ENCODE peak calls at places on chromosomes 2 and 18, in four cellular contexts. M, W, I and Q are unnamed samples.

GRCh38 chr18:49321271-49321670 is 139.2 kb downstream of the DYM start:
- DNase-seq in M (no peak), W (no peak), I (no peak), Q (no peak)

GRCh38 chr2:231168460-231169139 is 29.8 kb upstream of the ARMC9 start:
- DNase-seq in M (no peak), W (no peak), I (no peak), Q (no peak)

GRCh38 chr2:203682688-203683130 is 23.7 kb upstream of the CD28 start:
- DNase-seq in M (no peak), W (no peak), I (no peak), Q (no peak)

GRCh38 chr2:217935245-217935879 is 67.4 kb downstream of the TNS1 start:
- DNase-seq in M (no peak), W (no peak), I (no peak), Q (peak)

GRCh38 chr2:108616731-108617161 is 82.5 kb downstream of the LIMS1 start:
- DNase-seq in M (no peak), W (no peak), I (no peak), Q (no peak)

GRCh38 chr2:100903534-100904258 is 83.8 kb downstream of the NPAS2 start:
- DNase-seq in M (no peak), W (no peak), I (no peak), Q (no peak)

GRCh38 chr2:112640800-112641675 is 4.7 kb upstream of the SLC20A1 start:
- DNase-seq in M (no peak), W (no peak), I (no peak), Q (no peak)

GRCh38 chr2:46771309-46771708 is 144.3 kb downstream of the MCFD2 start:
- DNase-seq in M (no peak), W (no peak), I (no peak), Q (no peak)

GRCh38 chr18:36772339-36772738 is 56.5 kb downstream of the TPGS2 start:
- DNase-seq in M (no peak), W (no peak), I (no peak), Q (no peak)

GRCh38 chr2:165348441-165348840 is 109.2 kb downstream of the SCN2A start:
- DNase-seq in M (no peak), W (no peak), I (no peak), Q (no peak)

GRCh38 chr2:202944403-202944802 is 32.3 kb downstream of the CARF start:
- DNase-seq in M (no peak), W (no peak), I (no peak), Q (no peak)

GRCh38 chr2:32715981-32716380 is 88.1 kb downstream of the TTC27 start:
- DNase-seq in M (no peak), W (no peak), I (no peak), Q (no peak)

GRCh38 chr2:222525776-222526175 is 101.4 kb downstream of the SGPP2 start:
- DNase-seq in M (no peak), W (no peak), I (no peak), Q (no peak)
- TF ChIP-seq POLR2A in M (no peak), W (no peak), I (no peak), Q (no peak)

GRCh38 chr2:117058366-117058765 is 756.1 kb upstream of the DDX18 start:
- DNase-seq in M (no peak), W (no peak), I (no peak), Q (no peak)
- TF ChIP-seq CTCF in M (no peak), W (no peak), I (no peak), Q (no peak)

GRCh38 chr2:240570531-240571313 is 2.4 kb downstream of the RNPEPL1 start:
- DNase-seq in M (peak), W (peak), I (no peak), Q (peak)
- H3K4me3 ChIP-seq in M (no peak), W (no peak), I (no peak), Q (no peak)

GRCh38 chr2:134917958-134918517 is 584 bp upstream of the CCNT2 start:
- DNase-seq in M (peak), W (no peak), I (no peak), Q (no peak)
- TF ChIP-seq POLR2A in M (peak), W (no peak), I (peak), Q (peak)